ENCODE peak calls at places on chromosomes 12 and 14, in five cellular contexts. B is fibroblast of pulmonary artery, W is tibial nerve, V is AG10803, O is lung. K is an unnamed sample.

GRCh38 chr14:70257526-70257925 is 68.8 kb upstream of the SLC8A3 start:
- DNase-seq in V (no peak), W (no peak), B (no peak), O (no peak), K (peak)

GRCh38 chr14:64465856-64466554 is 706 bp downstream of the AKAP5 start:
- DNase-seq in B (peak), W (no peak), O (no peak), V (peak), K (no peak)

GRCh38 chr14:102971836-102972606 is 49.6 kb downstream of the AMN start:
- DNase-seq in B (no peak), W (no peak), V (no peak), O (no peak), K (no peak)

GRCh38 chr14:78022059-78022458 is 148.1 kb upstream of the NRXN3 start:
- DNase-seq in O (peak), W (no peak), B (peak), V (peak), K (peak)

GRCh38 chr12:113961921-113962710 is 4.0 kb downstream of the RBM19 start:
- DNase-seq in V (peak), B (peak), O (no peak), W (no peak), K (no peak)

GRCh38 chr12:69196302-69197288 is 42.8 kb upstream of the CPSF6 start:
- DNase-seq in O (no peak), B (peak), V (peak), W (no peak), K (peak)

GRCh38 chr12:52264435-52264825 is 10.0 kb upstream of the KRT86 start:
- DNase-seq in W (no peak), B (peak), V (no peak), O (no peak), K (no peak)

GRCh38 chr14:96260341-96260821 is 4.4 kb downstream of the BDKRB1 start:
- DNase-seq in W (no peak), O (no peak), V (peak), B (peak), K (no peak)

GRCh38 chr12:128930591-128930990 is 77.3 kb downstream of the GLT1D1 start:
- DNase-seq in B (no peak), V (no peak), W (no peak), O (no peak), K (no peak)

GRCh38 chr12:32043928-32044549 is 62.6 kb upstream of the BICD1 start:
- DNase-seq in B (no peak), W (no peak), V (no peak), O (no peak), K (no peak)

GRCh38 chr12:28378749-28379148 is 188.5 kb downstream of the CCDC91 start:
- DNase-seq in W (no peak), V (peak), O (no peak), B (peak), K (no peak)

GRCh38 chr12:8950287-8950574 is 786 bp upstream of the M6PR start:
- DNase-seq in B (no peak), O (no peak), V (no peak), W (no peak), K (no peak)

GRCh38 chr12:93466625-93467350 is 526 bp upstream of the MRPL42 start:
- DNase-seq in O (no peak), B (no peak), V (no peak), W (no peak), K (no peak)

GRCh38 chr12:39401459-39401858 is 41.5 kb downstream of the KIF21A start:
- DNase-seq in W (no peak), O (no peak), B (peak), V (peak), K (no peak)

GRCh38 chr14:20612403-20612802 is 21.2 kb upstream of the RNASE12 start:
- DNase-seq in V (no peak), O (no peak), B (no peak), W (no peak), K (no peak)

GRCh38 chr14:50926851-50927386 is 17.4 kb downstream of the PYGL start:
- DNase-seq in V (no peak), O (no peak), B (peak), W (no peak), K (no peak)

GRCh38 chr12:12513416-12514006 is 49.2 kb downstream of the DUSP16 start:
- DNase-seq in B (no peak), W (no peak), V (no peak), O (no peak), K (no peak)

GRCh38 chr12:75130811-75131210 is 78.8 kb downstream of the KCNC2 start:
- DNase-seq in W (no peak), V (no peak), B (no peak), O (no peak), K (no peak)

GRCh38 chr12:47818007-47818376 is 1.7 kb downstream of the HDAC7 start:
- DNase-seq in O (no peak), W (no peak), B (no peak), V (no peak), K (no peak)

GRCh38 chr12:77053259-77053658 is 12.1 kb downstream of the E2F7 start:
- DNase-seq in B (peak), W (no peak), V (no peak), O (no peak), K (no peak)

GRCh38 chr12:130074661-130075406 is 87.4 kb upstream of the FZD10 start:
- DNase-seq in V (no peak), O (no peak), W (no peak), B (no peak), K (no peak)

GRCh38 chr12:51913071-51914033 is 6.0 kb downstream of the ACVRL1 start:
- DNase-seq in O (no peak), W (no peak), V (no peak), B (no peak), K (no peak)

GRCh38 chr14:86597279-86597678 is 1067.3 kb downstream of the FLRT2 start:
- DNase-seq in O (no peak), W (no peak), B (no peak), V (no peak), K (no peak)

GRCh38 chr12:101637936-101638335 is 43.2 kb downstream of the MYBPC1 start:
- DNase-seq in V (no peak), B (no peak), O (no peak), W (no peak), K (no peak)

DNA sequence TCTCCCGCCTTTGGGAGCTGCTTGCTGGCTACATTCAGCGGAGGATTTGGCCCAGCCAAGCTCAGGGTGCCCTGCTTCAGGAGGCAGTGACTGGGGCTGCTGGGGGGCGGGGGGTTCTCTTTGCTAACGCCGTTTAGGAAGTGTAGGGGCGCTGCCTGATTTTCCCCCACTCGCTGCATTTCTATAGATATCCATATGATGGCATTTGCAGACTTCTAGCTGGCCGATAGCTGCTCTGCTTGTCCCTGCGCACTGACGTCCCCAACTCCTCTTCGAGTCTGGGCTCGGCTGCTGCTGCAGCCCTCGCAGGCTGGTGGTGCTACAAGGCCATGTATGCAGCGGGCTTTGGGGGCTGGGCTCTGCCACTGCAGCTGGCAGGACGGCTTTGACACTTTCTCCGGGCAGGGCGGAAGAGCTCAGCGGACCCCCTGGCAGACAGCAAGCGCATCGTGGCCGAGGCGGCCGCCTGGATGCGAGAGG is 3.1 kb downstream of the LRFN5 start:
- DNase-seq in V (peak), O (no peak), W (no peak), B (peak), K (no peak)
- TF ChIP-seq CTCF in V (no peak), O (no peak), W (peak), B (peak), K (no peak)

GRCh38 chr14:68158640-68159039 is 339.1 kb downstream of the RAD51B start:
- DNase-seq in W (no peak), B (no peak), V (peak), O (no peak), K (no peak)
- TF ChIP-seq CTCF in W (no peak), B (no peak), V (no peak), O (no peak), K (no peak)

GRCh38 chr14:101575581-101575980 is 14.3 kb downstream of the DIO3 start:
- DNase-seq in B (no peak), W (no peak), V (no peak), O (no peak), K (no peak)
- TF ChIP-seq CTCF in B (no peak), W (no peak), V (no peak), O (no peak), K (no peak)

DNA sequence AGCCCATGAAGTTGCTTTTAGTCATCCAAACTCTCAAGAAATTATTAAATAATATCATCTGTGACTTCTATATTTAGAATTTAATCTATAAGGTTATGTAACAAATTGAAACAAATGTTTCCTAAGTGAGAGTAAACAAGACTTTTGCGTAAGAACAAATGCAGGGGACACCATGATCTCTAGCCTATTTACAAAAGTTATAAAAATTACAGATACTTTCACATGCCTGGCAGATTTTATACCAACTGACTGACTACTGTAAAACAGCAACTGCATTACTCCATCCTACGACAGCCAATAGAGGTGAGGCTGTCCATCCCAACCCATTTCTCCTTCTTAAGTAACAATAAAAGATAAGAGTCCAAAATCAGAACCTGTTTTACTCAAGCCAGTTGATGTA is 20.4 kb upstream of the DIO2 start:
- DNase-seq in B (no peak), V (no peak), O (no peak), W (no peak), K (no peak)
- TF ChIP-seq CTCF in B (no peak), V (no peak), O (no peak), W (no peak), K (no peak)

GRCh38 chr12:24780969-24781368 is 167.9 kb downstream of the BCAT1 start:
- DNase-seq in V (peak), B (peak), O (no peak), W (no peak), K (no peak)
- TF ChIP-seq CTCF in V (peak), B (peak), O (no peak), W (no peak), K (no peak)

DNA sequence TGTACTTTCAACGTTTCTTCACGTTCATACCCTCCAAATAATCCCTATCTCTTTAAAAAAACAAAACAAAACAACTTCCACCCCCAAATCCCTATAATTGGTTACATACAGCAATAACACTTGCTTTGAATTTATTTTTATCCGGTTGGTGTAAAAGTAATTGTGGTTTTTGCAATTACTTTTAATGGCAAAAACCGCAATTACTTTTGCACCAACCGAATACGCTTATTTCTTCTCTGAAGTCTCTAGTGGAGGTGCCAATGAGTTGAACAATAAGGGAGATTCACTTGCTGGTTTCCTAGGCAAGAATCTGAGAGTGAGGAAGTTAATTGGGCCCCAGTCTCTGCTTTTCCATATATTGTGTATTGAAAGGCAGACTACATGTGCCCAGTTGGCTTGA is 133.3 kb downstream of the DACT1 start:
- DNase-seq in W (no peak), V (no peak), B (no peak), O (no peak), K (no peak)
- TF ChIP-seq CTCF in W (no peak), V (no peak), B (no peak), O (no peak), K (no peak)

DNA sequence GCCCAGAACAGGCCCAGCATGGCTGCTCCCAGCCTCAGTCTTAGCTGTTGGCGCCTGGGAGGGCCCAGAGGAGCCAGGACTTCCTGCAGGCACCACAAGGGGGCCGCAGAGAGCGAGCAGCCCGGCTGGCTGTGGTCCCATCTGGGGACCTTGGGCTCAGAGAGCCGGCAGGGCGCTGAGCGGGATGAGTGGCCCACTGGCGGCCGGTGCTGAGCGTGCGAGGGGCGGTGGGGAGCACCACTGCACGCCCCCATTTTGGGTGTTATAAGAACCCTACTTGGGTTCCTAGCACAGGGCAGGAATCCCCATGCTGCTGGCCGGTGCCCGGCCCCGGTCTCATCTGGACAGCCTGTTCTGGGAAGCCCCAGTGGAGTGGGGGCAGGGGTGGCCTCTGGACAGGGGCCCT is 25.9 kb upstream of the CRIP2 start:
- DNase-seq in O (peak), W (peak), V (peak), B (peak), K (peak)
- TF ChIP-seq CTCF in O (peak), W (peak), V (peak), B (peak), K (peak)

GRCh38 chr14:94408546-94409095 is 20.2 kb upstream of the SERPINA1 start:
- DNase-seq in W (no peak), V (peak), O (no peak), B (no peak), K (no peak)

GRCh38 chr14:94411638-94412037 is 23.2 kb upstream of the SERPINA1 start:
- DNase-seq in W (no peak), V (peak), B (no peak), O (no peak), K (peak)

GRCh38 chr14:94407906-94408305 is 19.5 kb upstream of the SERPINA1 start:
- DNase-seq in V (peak), B (no peak), W (no peak), O (no peak), K (no peak)

GRCh38 chr14:94412671-94413638 is 24.6 kb upstream of the SERPINA1 start:
- DNase-seq in O (no peak), V (no peak), W (no peak), B (peak), K (no peak)
- TF ChIP-seq CTCF in O (peak), V (peak), W (no peak), B (peak), K (peak)

K was measured in transverse colon.